ENCODE peak calls at places on chromosome 7, in four cellular contexts. R is NCI-H1694, A is Caki2, L is fibroblast of lung. C is an unnamed sample.
A peak's percentile ranks its signal among the peaks of the same experiment; 100 is the strongest.

GRCh38 chr7:122298618-122299017 is 5.9 kb downstream of the FEZF1 start:
- DNase-seq in L (no peak), R (no peak), A (no peak), C (no peak)

GRCh38 chr7:75623390-75624133 is 115.2 kb downstream of the HIP1 start:
- DNase-seq in R (no peak), L (no peak), A (no peak), C (no peak)

GRCh38 chr7:4745971-4746919 is 29.2 kb upstream of the AP5Z1 start:
- DNase-seq in A (peak; percentile 85), R (no peak), L (peak; percentile 86), C (no peak)

GRCh38 chr7:105611856-105612775 is 30.8 kb upstream of the EFCAB10 start:
- DNase-seq in R (no peak), A (no peak), L (peak; percentile 19), C (no peak)

GRCh38 chr7:136687693-136688322 is 180.6 kb upstream of the CHRM2 start:
- DNase-seq in L (peak; percentile 40), A (peak; percentile 38), R (no peak), C (no peak)

GRCh38 chr7:48130658-48131108 is 40.6 kb upstream of the ABCA13 start:
- DNase-seq in L (no peak), R (no peak), A (no peak), C (no peak)

GRCh38 chr7:134042307-134042706 is 84.8 kb upstream of the LRGUK start:
- DNase-seq in R (no peak), A (no peak), L (no peak), C (no peak)

GRCh38 chr7:108135446-108136190 is 5.5 kb upstream of the LAMB4 start:
- DNase-seq in A (no peak), R (no peak), L (no peak), C (no peak)

GRCh38 chr7:46654546-46655443 is 733.7 kb upstream of the IGFBP3 start:
- DNase-seq in L (no peak), R (no peak), A (peak; percentile 79), C (no peak)

GRCh38 chr7:130263130-130263529 is 3.5 kb upstream of the CPA2 start:
- DNase-seq in A (no peak), L (no peak), R (no peak), C (no peak)

GRCh38 chr7:123747620-123748141 is 1.1 kb downstream of the WASL start:
- DNase-seq in A (peak; percentile 37), L (peak; percentile 85), R (peak; percentile 62), C (peak; percentile 3)

GRCh38 chr7:18993933-18994668 is 123.3 kb downstream of the TWIST1 start:
- DNase-seq in L (no peak), A (no peak), R (no peak), C (no peak)

GRCh38 chr7:36863901-36864701 is 139.8 kb upstream of the AOAH start:
- DNase-seq in R (no peak), L (no peak), A (no peak), C (no peak)

GRCh38 chr7:106775552-106775936 is 89.5 kb upstream of the PIK3CG start:
- DNase-seq in L (peak; percentile 75), A (peak; percentile 78), R (no peak), C (no peak)

GRCh38 chr7:22849158-22849557 is 26.5 kb upstream of the TOMM7 start:
- DNase-seq in R (peak; percentile 98), A (no peak), L (peak; percentile 46), C (no peak)

GRCh38 chr7:22269963-22270362 is 87.0 kb downstream of the RAPGEF5 start:
- DNase-seq in R (no peak), L (no peak), A (no peak), C (no peak)

GRCh38 chr7:133984023-133984422 is 143.1 kb upstream of the LRGUK start:
- DNase-seq in A (no peak), L (no peak), R (peak; percentile 89), C (no peak)

GRCh38 chr7:98335411-98335977 is 54.0 kb downstream of the BRI3 start:
- DNase-seq in R (no peak), L (no peak), A (no peak), C (no peak)

GRCh38 chr7:159140170-159140910 is 4.3 kb downstream of the VIPR2 start:
- DNase-seq in L (no peak), A (no peak), R (no peak), C (no peak)

GRCh38 chr7:140463111-140463510 is 16.2 kb downstream of the MKRN1 start:
- DNase-seq in A (no peak), R (no peak), L (no peak), C (no peak)

GRCh38 chr7:131466735-131467365 is 89.6 kb downstream of the PODXL start:
- DNase-seq in A (no peak), R (no peak), L (no peak), C (no peak)

GRCh38 chr7:130987092-130987491 is 253.1 kb upstream of the KLF14 start:
- DNase-seq in L (no peak), R (no peak), A (no peak), C (no peak)

GRCh38 chr7:158274996-158275395 is 312.6 kb downstream of the PTPRN2 start:
- DNase-seq in L (no peak), R (no peak), A (no peak), C (no peak)

GRCh38 chr7:27689045-27689877 is 26.6 kb upstream of the HIBADH start:
- DNase-seq in L (no peak), A (peak; percentile 45), R (no peak), C (no peak)

GRCh38 chr7:32062150-32062549 is 8.1 kb downstream of the PDE1C start:
- DNase-seq in R (peak; percentile 51), L (peak; percentile 16), A (no peak), C (no peak)

GRCh38 chr7:107277331-107277730 is 108.5 kb downstream of the HBP1 start:
- DNase-seq in L (no peak), R (no peak), A (no peak), C (no peak)

GRCh38 chr7:27863866-27864265 is 123.9 kb downstream of the TAX1BP1 start:
- DNase-seq in R (no peak), A (peak; percentile 73), L (peak; percentile 29), C (no peak)

GRCh38 chr7:2982831-2983230 is 60.8 kb downstream of the CARD11 start:
- DNase-seq in R (no peak), A (no peak), L (no peak), C (peak; percentile 32)

GRCh38 chr7:143435266-143435665 is 8.0 kb upstream of the TAS2R60 start:
- DNase-seq in A (peak; percentile 30), L (no peak), R (no peak), C (no peak)

GRCh38 chr7:33137098-33137497 is 7.7 kb downstream of the BBS9 start:
- DNase-seq in L (no peak), R (no peak), A (no peak), C (no peak)

GRCh38 chr7:131238260-131238940 is 89.3 kb upstream of the MKLN1 start:
- DNase-seq in A (peak; percentile 60), L (peak; percentile 71), R (no peak), C (no peak)

GRCh38 chr7:133358728-133359127 is 105.8 kb downstream of the EXOC4 start:
- DNase-seq in L (peak; percentile 64), R (no peak), A (no peak), C (no peak)

GRCh38 chr7:153188161-153188560 is 428.6 kb downstream of the ACTR3B start:
- DNase-seq in L (no peak), A (peak; percentile 62), R (no peak), C (no peak)

GRCh38 chr7:23347682-23348180 is 48.6 kb downstream of the MALSU1 start:
- DNase-seq in A (peak; percentile 88), R (no peak), L (peak; percentile 89), C (no peak)

GRCh38 chr7:11548532-11548931 is 283.5 kb downstream of the THSD7A start:
- DNase-seq in R (no peak), L (peak; percentile 71), A (no peak), C (no peak)

GRCh38 chr7:103413407-103413806 is 32.6 kb downstream of the SLC26A5 start:
- DNase-seq in A (no peak), R (no peak), L (no peak), C (no peak)

GRCh38 chr7:157466473-157467261 is 129.9 kb downstream of the DNAJB6 start:
- DNase-seq in R (no peak), A (no peak), L (no peak), C (no peak)

C was measured in effector CD4-positive, alpha-beta T cell.